ENCODE peak calls at places on chromosomes 16 and 17, in six cellular contexts. One of them, this sample, is unnamed.

GRCh38 chr17:3512512-3513171 is 36.8 kb downstream of the ASPA start:
- DNase-seq in cardiac muscle cell: peak; percentile 80
- DNase-seq in effector memory CD4-positive, alpha-beta T cell: no peak
- DNase-seq in fibroblast of lung: peak; percentile 90
- DNase-seq in CD8-positive, alpha-beta T cell: no peak
- DNase-seq in mammary epithelial cell: no peak
- DNase-seq in this sample: peak; percentile 47

GRCh38 chr17:77353684-77354419 is 213.1 kb downstream of the SEC14L1 start:
- DNase-seq in cardiac muscle cell: no peak
- DNase-seq in effector memory CD4-positive, alpha-beta T cell: no peak
- DNase-seq in fibroblast of lung: no peak
- DNase-seq in CD8-positive, alpha-beta T cell: no peak
- DNase-seq in mammary epithelial cell: no peak
- DNase-seq in this sample: no peak

GRCh38 chr16:72131036-72131435 is 37.4 kb downstream of the DHX38 start:
- DNase-seq in cardiac muscle cell: no peak
- DNase-seq in effector memory CD4-positive, alpha-beta T cell: no peak
- DNase-seq in fibroblast of lung: no peak
- DNase-seq in CD8-positive, alpha-beta T cell: no peak
- DNase-seq in mammary epithelial cell: no peak
- DNase-seq in this sample: no peak

GRCh38 chr17:66431910-66432309 is 129.5 kb downstream of the PRKCA start:
- DNase-seq in cardiac muscle cell: no peak
- DNase-seq in effector memory CD4-positive, alpha-beta T cell: no peak
- DNase-seq in fibroblast of lung: peak; percentile 92
- DNase-seq in CD8-positive, alpha-beta T cell: no peak
- DNase-seq in mammary epithelial cell: peak; percentile 75
- DNase-seq in this sample: no peak

GRCh38 chr16:78505544-78506371 is 406.3 kb downstream of the WWOX start:
- DNase-seq in cardiac muscle cell: no peak
- DNase-seq in effector memory CD4-positive, alpha-beta T cell: no peak
- DNase-seq in fibroblast of lung: peak; percentile 67
- DNase-seq in CD8-positive, alpha-beta T cell: no peak
- DNase-seq in mammary epithelial cell: no peak
- DNase-seq in this sample: peak; percentile 89

GRCh38 chr17:61495161-61495857 is 43.1 kb downstream of the TBX4 start:
- DNase-seq in cardiac muscle cell: no peak
- DNase-seq in effector memory CD4-positive, alpha-beta T cell: no peak
- DNase-seq in fibroblast of lung: peak; percentile 38
- DNase-seq in CD8-positive, alpha-beta T cell: no peak
- DNase-seq in mammary epithelial cell: peak; percentile 89
- DNase-seq in this sample: peak; percentile 94

GRCh38 chr17:76467366-76467765 is at the start of gene AANAT:
- DNase-seq in cardiac muscle cell: no peak
- DNase-seq in effector memory CD4-positive, alpha-beta T cell: no peak
- DNase-seq in fibroblast of lung: no peak
- DNase-seq in CD8-positive, alpha-beta T cell: no peak
- DNase-seq in mammary epithelial cell: no peak
- DNase-seq in this sample: peak; percentile 88

GRCh38 chr17:78974635-78975591 is 4.8 kb downstream of the LGALS3BP start:
- DNase-seq in cardiac muscle cell: peak; percentile 32
- DNase-seq in effector memory CD4-positive, alpha-beta T cell: no peak
- DNase-seq in fibroblast of lung: peak; percentile 92
- DNase-seq in CD8-positive, alpha-beta T cell: no peak
- DNase-seq in mammary epithelial cell: peak; percentile 53
- DNase-seq in this sample: peak; percentile 80

GRCh38 chr17:62869885-62870580 is 61.9 kb upstream of the MARCHF10 start:
- DNase-seq in cardiac muscle cell: peak; percentile 55
- DNase-seq in effector memory CD4-positive, alpha-beta T cell: no peak
- DNase-seq in fibroblast of lung: peak; percentile 55
- DNase-seq in CD8-positive, alpha-beta T cell: no peak
- DNase-seq in mammary epithelial cell: peak; percentile 47
- DNase-seq in this sample: peak; percentile 18

GRCh38 chr17:77527394-77527793 is 386.6 kb downstream of the SEC14L1 start:
- DNase-seq in cardiac muscle cell: no peak
- DNase-seq in effector memory CD4-positive, alpha-beta T cell: no peak
- DNase-seq in fibroblast of lung: no peak
- DNase-seq in CD8-positive, alpha-beta T cell: no peak
- DNase-seq in mammary epithelial cell: no peak
- DNase-seq in this sample: no peak

GRCh38 chr16:88759976-88760350 is 25.1 kb downstream of the PIEZO1 start:
- DNase-seq in cardiac muscle cell: no peak
- DNase-seq in effector memory CD4-positive, alpha-beta T cell: no peak
- DNase-seq in fibroblast of lung: no peak
- DNase-seq in CD8-positive, alpha-beta T cell: no peak
- DNase-seq in mammary epithelial cell: no peak
- DNase-seq in this sample: no peak

GRCh38 chr16:88760424-88761142 is 24.4 kb downstream of the PIEZO1 start:
- DNase-seq in cardiac muscle cell: no peak
- DNase-seq in effector memory CD4-positive, alpha-beta T cell: no peak
- DNase-seq in fibroblast of lung: no peak
- DNase-seq in CD8-positive, alpha-beta T cell: no peak
- DNase-seq in mammary epithelial cell: no peak
- DNase-seq in this sample: no peak

GRCh38 chr16:88758944-88759244 is 26.1 kb downstream of the PIEZO1 start:
- DNase-seq in cardiac muscle cell: no peak
- DNase-seq in effector memory CD4-positive, alpha-beta T cell: no peak
- DNase-seq in fibroblast of lung: no peak
- DNase-seq in CD8-positive, alpha-beta T cell: no peak
- DNase-seq in mammary epithelial cell: no peak
- DNase-seq in this sample: no peak

GRCh38 chr16:88758227-88758943 is 26.6 kb downstream of the PIEZO1 start:
- DNase-seq in cardiac muscle cell: no peak
- DNase-seq in effector memory CD4-positive, alpha-beta T cell: no peak
- DNase-seq in fibroblast of lung: no peak
- DNase-seq in CD8-positive, alpha-beta T cell: no peak
- DNase-seq in mammary epithelial cell: no peak
- DNase-seq in this sample: no peak

GRCh38 chr16:88759245-88759975 is 25.6 kb downstream of the PIEZO1 start:
- DNase-seq in cardiac muscle cell: peak; percentile 95
- DNase-seq in effector memory CD4-positive, alpha-beta T cell: peak; percentile 39
- DNase-seq in fibroblast of lung: peak; percentile 70
- DNase-seq in CD8-positive, alpha-beta T cell: no peak
- DNase-seq in mammary epithelial cell: no peak
- DNase-seq in this sample: peak; percentile 56
- H3K4me1 ChIP-seq in cardiac muscle cell: peaks cover 37% of the 10 kb centered on the region
- H3K4me1 ChIP-seq in effector memory CD4-positive, alpha-beta T cell: peaks cover 50% of the 10 kb centered on the region
- H3K4me1 ChIP-seq in fibroblast of lung: peaks cover 19% of the 10 kb centered on the region
- H3K4me1 ChIP-seq in CD8-positive, alpha-beta T cell: no peaks in the 10 kb centered on the region
- H3K4me1 ChIP-seq in mammary epithelial cell: peaks cover 27% of the 10 kb centered on the region
- H3K4me1 ChIP-seq in this sample: peaks cover 18% of the 10 kb centered on the region

DNA sequence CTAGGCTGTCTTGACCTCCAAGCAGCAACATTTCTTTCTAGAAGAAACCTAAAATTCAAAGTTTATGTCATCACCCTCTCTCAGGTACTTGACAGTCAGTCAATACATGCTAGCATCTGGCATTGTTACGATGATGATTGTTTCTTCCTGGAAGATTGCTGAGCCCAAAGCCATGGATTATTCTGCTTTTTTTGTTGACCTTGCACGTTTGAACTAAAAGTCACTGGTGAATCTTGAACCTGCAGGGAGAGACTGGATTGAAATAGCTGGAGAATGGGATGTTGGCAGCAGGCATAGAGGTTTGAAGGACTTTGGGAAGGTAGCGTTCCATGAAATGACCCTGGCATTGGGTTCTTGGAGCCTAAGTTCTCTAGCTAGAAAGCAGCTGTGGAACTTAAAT is 42.9 kb downstream of the SHISA9 start:
- DNase-seq in cardiac muscle cell: no peak
- DNase-seq in effector memory CD4-positive, alpha-beta T cell: no peak
- DNase-seq in fibroblast of lung: no peak
- DNase-seq in CD8-positive, alpha-beta T cell: no peak
- DNase-seq in mammary epithelial cell: no peak
- DNase-seq in this sample: no peak
- H3K4me1 ChIP-seq in cardiac muscle cell: no peaks in the 10 kb centered on the region
- H3K4me1 ChIP-seq in effector memory CD4-positive, alpha-beta T cell: no peaks in the 10 kb centered on the region
- H3K4me1 ChIP-seq in fibroblast of lung: no peaks in the 10 kb centered on the region
- H3K4me1 ChIP-seq in CD8-positive, alpha-beta T cell: no peaks in the 10 kb centered on the region
- H3K4me1 ChIP-seq in mammary epithelial cell: peaks cover 16% of the 10 kb centered on the region
- H3K4me1 ChIP-seq in this sample: no peaks in the 10 kb centered on the region

GRCh38 chr17:45293413-45294211 is 23.2 kb downstream of the MAP3K14 start:
- DNase-seq in cardiac muscle cell: peak; percentile 68
- DNase-seq in effector memory CD4-positive, alpha-beta T cell: no peak
- DNase-seq in fibroblast of lung: peak; percentile 96
- DNase-seq in CD8-positive, alpha-beta T cell: no peak
- DNase-seq in mammary epithelial cell: peak; percentile 81
- DNase-seq in this sample: peak; percentile 91

GRCh38 chr17:45294506-45294905 is 22.3 kb downstream of the MAP3K14 start:
- DNase-seq in cardiac muscle cell: no peak
- DNase-seq in effector memory CD4-positive, alpha-beta T cell: no peak
- DNase-seq in fibroblast of lung: peak; percentile 89
- DNase-seq in CD8-positive, alpha-beta T cell: no peak
- DNase-seq in mammary epithelial cell: peak; percentile 54
- DNase-seq in this sample: no peak

GRCh38 chr17:45298546-45299285 is 18.1 kb downstream of the MAP3K14 start:
- DNase-seq in cardiac muscle cell: no peak
- DNase-seq in effector memory CD4-positive, alpha-beta T cell: no peak
- DNase-seq in fibroblast of lung: no peak
- DNase-seq in CD8-positive, alpha-beta T cell: no peak
- DNase-seq in mammary epithelial cell: no peak
- DNase-seq in this sample: no peak

GRCh38 chr17:45296833-45297124 is 20.0 kb downstream of the MAP3K14 start:
- DNase-seq in cardiac muscle cell: no peak
- DNase-seq in effector memory CD4-positive, alpha-beta T cell: no peak
- DNase-seq in fibroblast of lung: no peak
- DNase-seq in CD8-positive, alpha-beta T cell: no peak
- DNase-seq in mammary epithelial cell: no peak
- DNase-seq in this sample: no peak

DNA sequence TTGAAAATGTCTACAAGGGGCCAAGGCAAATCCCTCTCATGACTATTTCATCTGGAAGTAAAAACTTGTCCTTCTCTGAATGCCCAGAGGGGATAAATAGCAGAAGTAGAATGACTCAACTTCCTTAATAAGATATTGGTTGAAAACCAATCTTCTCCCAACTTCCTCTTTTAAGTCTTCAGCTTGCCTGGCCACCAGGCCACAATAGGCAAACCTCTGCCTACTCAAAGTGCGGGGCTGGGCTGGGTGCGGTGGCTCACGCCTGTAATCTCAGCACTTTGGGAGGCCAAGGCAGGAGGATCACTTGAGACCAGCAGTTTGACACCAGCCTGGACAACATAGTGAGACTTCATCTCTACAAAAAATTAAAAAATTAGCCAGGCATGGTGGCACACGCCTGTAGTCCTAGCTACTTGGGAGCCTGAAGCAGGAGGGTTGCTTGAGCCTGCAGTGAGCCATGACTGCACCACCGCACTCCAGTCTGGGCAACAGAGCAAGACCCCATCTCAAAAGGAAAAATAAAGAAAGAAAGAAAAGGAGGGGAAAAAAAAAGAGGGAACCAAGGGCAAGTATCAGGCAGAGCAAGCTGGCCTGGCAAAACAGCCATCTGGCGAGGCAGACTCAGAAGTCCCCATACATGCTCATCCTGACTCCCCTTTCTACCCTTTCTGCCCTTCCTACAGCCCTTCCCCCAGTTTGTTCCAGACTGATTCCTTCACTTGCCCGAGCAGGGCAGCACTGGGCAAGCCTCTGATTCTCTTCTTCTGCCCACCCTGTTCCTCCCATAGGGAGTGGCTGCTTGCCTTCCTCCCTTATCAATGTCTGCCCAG is 20.6 kb downstream of the MAP3K14 start:
- DNase-seq in cardiac muscle cell: no peak
- DNase-seq in effector memory CD4-positive, alpha-beta T cell: no peak
- DNase-seq in fibroblast of lung: no peak
- DNase-seq in CD8-positive, alpha-beta T cell: no peak
- DNase-seq in mammary epithelial cell: peak; percentile 69
- DNase-seq in this sample: no peak
- H3K4me1 ChIP-seq in cardiac muscle cell: peaks cover 43% of the 10 kb centered on the region
- H3K4me1 ChIP-seq in effector memory CD4-positive, alpha-beta T cell: peaks cover 20% of the 10 kb centered on the region
- H3K4me1 ChIP-seq in fibroblast of lung: peaks cover 24% of the 10 kb centered on the region
- H3K4me1 ChIP-seq in CD8-positive, alpha-beta T cell: peaks cover 44% of the 10 kb centered on the region
- H3K4me1 ChIP-seq in mammary epithelial cell: peaks cover 57% of the 10 kb centered on the region
- H3K4me1 ChIP-seq in this sample: peaks cover 26% of the 10 kb centered on the region

GRCh38 chr16:11159189-11159588 is 96.8 kb downstream of the SOCS1 start:
- DNase-seq in cardiac muscle cell: no peak
- DNase-seq in effector memory CD4-positive, alpha-beta T cell: no peak
- DNase-seq in fibroblast of lung: no peak
- DNase-seq in CD8-positive, alpha-beta T cell: no peak
- DNase-seq in mammary epithelial cell: no peak
- DNase-seq in this sample: no peak
- H3K4me1 ChIP-seq in cardiac muscle cell: peaks cover 26% of the 10 kb centered on the region
- H3K4me1 ChIP-seq in effector memory CD4-positive, alpha-beta T cell: no peaks in the 10 kb centered on the region
- H3K4me1 ChIP-seq in fibroblast of lung: peaks cover 9% of the 10 kb centered on the region
- H3K4me1 ChIP-seq in CD8-positive, alpha-beta T cell: peaks cover 4% of the 10 kb centered on the region
- H3K4me1 ChIP-seq in mammary epithelial cell: no peaks in the 10 kb centered on the region
- H3K4me1 ChIP-seq in this sample: no peaks in the 10 kb centered on the region

GRCh38 chr16:87549627-87550509 is 52.4 kb upstream of the JPH3 start:
- DNase-seq in cardiac muscle cell: no peak
- DNase-seq in effector memory CD4-positive, alpha-beta T cell: no peak
- DNase-seq in fibroblast of lung: no peak
- DNase-seq in CD8-positive, alpha-beta T cell: no peak
- DNase-seq in mammary epithelial cell: no peak
- DNase-seq in this sample: no peak
- H3K4me1 ChIP-seq in cardiac muscle cell: peaks cover 17% of the 10 kb centered on the region
- H3K4me1 ChIP-seq in effector memory CD4-positive, alpha-beta T cell: no peaks in the 10 kb centered on the region
- H3K4me1 ChIP-seq in fibroblast of lung: peaks cover 2% of the 10 kb centered on the region
- H3K4me1 ChIP-seq in CD8-positive, alpha-beta T cell: no peaks in the 10 kb centered on the region
- H3K4me1 ChIP-seq in mammary epithelial cell: no peaks in the 10 kb centered on the region
- H3K4me1 ChIP-seq in this sample: no peaks in the 10 kb centered on the region

DNA sequence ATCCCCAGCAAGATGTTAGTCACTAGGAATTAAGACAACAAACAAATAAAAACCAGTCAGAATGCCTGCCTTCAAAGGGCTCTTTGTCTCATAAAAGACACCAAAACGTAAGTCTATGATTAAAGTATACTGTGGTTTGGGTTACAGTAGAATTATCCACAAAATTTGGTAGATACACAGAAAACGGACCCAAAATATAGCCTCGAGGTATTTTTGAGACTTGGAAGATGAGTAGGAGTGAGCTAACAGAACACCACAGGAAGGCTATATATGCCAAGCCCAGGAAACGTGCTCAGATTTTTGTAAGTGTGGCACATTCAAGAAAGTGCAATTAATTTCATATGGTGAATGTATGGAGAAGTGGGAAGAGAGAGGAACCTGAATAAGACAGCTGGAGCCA is 831.4 kb downstream of the CDH11 start:
- DNase-seq in cardiac muscle cell: no peak
- DNase-seq in effector memory CD4-positive, alpha-beta T cell: no peak
- DNase-seq in fibroblast of lung: no peak
- DNase-seq in CD8-positive, alpha-beta T cell: no peak
- DNase-seq in mammary epithelial cell: no peak
- DNase-seq in this sample: peak; percentile 31
- H3K4me1 ChIP-seq in cardiac muscle cell: peaks cover 14% of the 10 kb centered on the region
- H3K4me1 ChIP-seq in effector memory CD4-positive, alpha-beta T cell: no peaks in the 10 kb centered on the region
- H3K4me1 ChIP-seq in fibroblast of lung: no peaks in the 10 kb centered on the region
- H3K4me1 ChIP-seq in CD8-positive, alpha-beta T cell: no peaks in the 10 kb centered on the region
- H3K4me1 ChIP-seq in mammary epithelial cell: no peaks in the 10 kb centered on the region
- H3K4me1 ChIP-seq in this sample: peaks cover 5% of the 10 kb centered on the region

This sample was measured in SJCRH30.